ENCODE peak calls at places on chromosomes 13 and 19, in ten cellular contexts. One of them, this sample, is unnamed.

GRCh38 chr13:80572867-80573266 is 231.9 kb upstream of the SPRY2 start:
- DNase-seq in heart left ventricle: no peak
- DNase-seq in ascending aorta: no peak
- DNase-seq in suprapubic skin: no peak
- DNase-seq in upper lobe of right lung: no peak
- DNase-seq in AG10803: no peak
- DNase-seq in dorsolateral prefrontal cortex: no peak
- DNase-seq in CD4-positive, alpha-beta memory T cell: no peak
- DNase-seq in NT2/D1: no peak
- DNase-seq in esophagus squamous epithelium: no peak
- DNase-seq in this sample: no peak

GRCh38 chr19:57241181-57241580 is 749 bp downstream of the ZNF805 start:
- DNase-seq in NT2/D1: no peak
- DNase-seq in upper lobe of right lung: no peak
- DNase-seq in ascending aorta: no peak
- DNase-seq in heart left ventricle: no peak
- DNase-seq in suprapubic skin: no peak
- DNase-seq in dorsolateral prefrontal cortex: no peak
- DNase-seq in AG10803: peak
- DNase-seq in CD4-positive, alpha-beta memory T cell: no peak
- DNase-seq in esophagus squamous epithelium: no peak
- DNase-seq in this sample: no peak

GRCh38 chr13:49627831-49628652 is at the start of gene ARL11:
- DNase-seq in AG10803: no peak
- DNase-seq in dorsolateral prefrontal cortex: peak
- DNase-seq in CD4-positive, alpha-beta memory T cell: peak
- DNase-seq in heart left ventricle: peak
- DNase-seq in upper lobe of right lung: peak
- DNase-seq in NT2/D1: no peak
- DNase-seq in esophagus squamous epithelium: peak
- DNase-seq in ascending aorta: peak
- DNase-seq in suprapubic skin: no peak
- DNase-seq in this sample: no peak

GRCh38 chr19:3351702-3352447 is 14.5 kb upstream of the NFIC start:
- DNase-seq in ascending aorta: no peak
- DNase-seq in esophagus squamous epithelium: no peak
- DNase-seq in CD4-positive, alpha-beta memory T cell: no peak
- DNase-seq in AG10803: no peak
- DNase-seq in suprapubic skin: no peak
- DNase-seq in NT2/D1: no peak
- DNase-seq in dorsolateral prefrontal cortex: no peak
- DNase-seq in heart left ventricle: no peak
- DNase-seq in upper lobe of right lung: no peak
- DNase-seq in this sample: no peak

GRCh38 chr13:52195052-52195837 is 35.8 kb upstream of the NEK3 start:
- DNase-seq in ascending aorta: peak
- DNase-seq in upper lobe of right lung: peak
- DNase-seq in heart left ventricle: peak
- DNase-seq in suprapubic skin: peak
- DNase-seq in AG10803: peak
- DNase-seq in NT2/D1: no peak
- DNase-seq in CD4-positive, alpha-beta memory T cell: peak
- DNase-seq in dorsolateral prefrontal cortex: peak
- DNase-seq in esophagus squamous epithelium: peak
- DNase-seq in this sample: peak

GRCh38 chr19:13036366-13036976 is 41.2 kb downstream of the NFIX start:
- DNase-seq in CD4-positive, alpha-beta memory T cell: no peak
- DNase-seq in dorsolateral prefrontal cortex: no peak
- DNase-seq in upper lobe of right lung: peak
- DNase-seq in esophagus squamous epithelium: no peak
- DNase-seq in NT2/D1: no peak
- DNase-seq in suprapubic skin: no peak
- DNase-seq in ascending aorta: peak
- DNase-seq in heart left ventricle: peak
- DNase-seq in AG10803: peak
- DNase-seq in this sample: no peak

GRCh38 chr19:1020868-1021425 is at the start of gene TMEM259:
- DNase-seq in suprapubic skin: peak
- DNase-seq in CD4-positive, alpha-beta memory T cell: peak
- DNase-seq in NT2/D1: peak
- DNase-seq in heart left ventricle: peak
- DNase-seq in dorsolateral prefrontal cortex: peak
- DNase-seq in upper lobe of right lung: peak
- DNase-seq in esophagus squamous epithelium: peak
- DNase-seq in ascending aorta: peak
- DNase-seq in AG10803: peak
- DNase-seq in this sample: peak

GRCh38 chr19:45058622-45059159 is 17.6 kb downstream of the ZNF296 start:
- DNase-seq in NT2/D1: no peak
- DNase-seq in CD4-positive, alpha-beta memory T cell: no peak
- DNase-seq in dorsolateral prefrontal cortex: no peak
- DNase-seq in upper lobe of right lung: no peak
- DNase-seq in AG10803: no peak
- DNase-seq in suprapubic skin: no peak
- DNase-seq in esophagus squamous epithelium: no peak
- DNase-seq in ascending aorta: no peak
- DNase-seq in heart left ventricle: no peak
- DNase-seq in this sample: no peak

GRCh38 chr19:42419309-42419708 is 7.9 kb downstream of the LIPE start:
- DNase-seq in CD4-positive, alpha-beta memory T cell: no peak
- DNase-seq in NT2/D1: no peak
- DNase-seq in upper lobe of right lung: no peak
- DNase-seq in dorsolateral prefrontal cortex: no peak
- DNase-seq in suprapubic skin: no peak
- DNase-seq in heart left ventricle: peak
- DNase-seq in AG10803: no peak
- DNase-seq in ascending aorta: no peak
- DNase-seq in esophagus squamous epithelium: no peak
- DNase-seq in this sample: no peak

GRCh38 chr13:35512271-35512920 is 35.9 kb upstream of the MAB21L1 start:
- DNase-seq in AG10803: peak
- DNase-seq in esophagus squamous epithelium: no peak
- DNase-seq in ascending aorta: peak
- DNase-seq in suprapubic skin: no peak
- DNase-seq in CD4-positive, alpha-beta memory T cell: no peak
- DNase-seq in heart left ventricle: peak
- DNase-seq in dorsolateral prefrontal cortex: no peak
- DNase-seq in upper lobe of right lung: no peak
- DNase-seq in NT2/D1: no peak
- DNase-seq in this sample: no peak

GRCh38 chr13:30978981-30979956 is 46.8 kb downstream of the TEX26 start:
- DNase-seq in heart left ventricle: no peak
- DNase-seq in CD4-positive, alpha-beta memory T cell: peak
- DNase-seq in NT2/D1: peak
- DNase-seq in ascending aorta: no peak
- DNase-seq in upper lobe of right lung: peak
- DNase-seq in suprapubic skin: no peak
- DNase-seq in AG10803: no peak
- DNase-seq in dorsolateral prefrontal cortex: no peak
- DNase-seq in esophagus squamous epithelium: no peak
- DNase-seq in this sample: no peak

GRCh38 chr13:27728271-27728670 is 64.0 kb upstream of the GSX1 start:
- DNase-seq in heart left ventricle: no peak
- DNase-seq in esophagus squamous epithelium: no peak
- DNase-seq in ascending aorta: no peak
- DNase-seq in NT2/D1: no peak
- DNase-seq in upper lobe of right lung: no peak
- DNase-seq in dorsolateral prefrontal cortex: peak
- DNase-seq in AG10803: no peak
- DNase-seq in suprapubic skin: no peak
- DNase-seq in CD4-positive, alpha-beta memory T cell: no peak
- DNase-seq in this sample: no peak

GRCh38 chr13:99967884-99968520 is 3.6 kb downstream of the ZIC5 start:
- DNase-seq in dorsolateral prefrontal cortex: no peak
- DNase-seq in AG10803: no peak
- DNase-seq in heart left ventricle: no peak
- DNase-seq in esophagus squamous epithelium: no peak
- DNase-seq in suprapubic skin: no peak
- DNase-seq in upper lobe of right lung: no peak
- DNase-seq in ascending aorta: peak
- DNase-seq in CD4-positive, alpha-beta memory T cell: no peak
- DNase-seq in NT2/D1: no peak
- DNase-seq in this sample: no peak

GRCh38 chr19:33124207-33125098 is 7.5 kb upstream of the WDR88 start:
- DNase-seq in AG10803: no peak
- DNase-seq in suprapubic skin: no peak
- DNase-seq in heart left ventricle: no peak
- DNase-seq in dorsolateral prefrontal cortex: no peak
- DNase-seq in CD4-positive, alpha-beta memory T cell: no peak
- DNase-seq in upper lobe of right lung: no peak
- DNase-seq in esophagus squamous epithelium: no peak
- DNase-seq in ascending aorta: no peak
- DNase-seq in NT2/D1: no peak
- DNase-seq in this sample: no peak

DNA sequence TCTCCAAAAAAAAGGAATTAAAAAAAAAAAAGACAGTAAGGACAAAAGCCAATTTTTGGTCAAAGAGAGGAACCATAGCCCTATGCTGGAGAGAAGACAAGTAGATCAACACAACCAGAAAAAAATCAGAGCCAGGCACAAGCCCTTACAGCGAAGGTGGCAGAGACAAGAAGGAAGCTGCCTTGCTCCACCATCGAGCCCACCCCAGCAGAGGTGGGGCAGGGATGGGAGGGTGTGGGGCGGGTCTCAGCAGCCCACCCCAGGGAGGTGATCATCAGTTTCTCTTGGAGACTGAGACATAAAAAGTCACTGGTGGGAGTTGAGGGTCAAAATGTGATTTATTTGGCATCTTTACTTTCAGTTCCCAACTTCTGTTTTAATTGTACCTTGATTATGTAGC is 332.4 kb downstream of the FOXO1 start:
- DNase-seq in AG10803: no peak
- DNase-seq in ascending aorta: no peak
- DNase-seq in esophagus squamous epithelium: no peak
- DNase-seq in CD4-positive, alpha-beta memory T cell: no peak
- DNase-seq in heart left ventricle: no peak
- DNase-seq in suprapubic skin: no peak
- DNase-seq in dorsolateral prefrontal cortex: no peak
- DNase-seq in upper lobe of right lung: no peak
- DNase-seq in NT2/D1: no peak
- DNase-seq in this sample: no peak
- H3K4me3 ChIP-seq in AG10803: no peak
- H3K4me3 ChIP-seq in ascending aorta: no peak
- H3K4me3 ChIP-seq in esophagus squamous epithelium: no peak
- H3K4me3 ChIP-seq in CD4-positive, alpha-beta memory T cell: no peak
- H3K4me3 ChIP-seq in heart left ventricle: no peak
- H3K4me3 ChIP-seq in suprapubic skin: no peak
- H3K4me3 ChIP-seq in dorsolateral prefrontal cortex: no peak
- H3K4me3 ChIP-seq in upper lobe of right lung: no peak
- H3K4me3 ChIP-seq in NT2/D1: no peak
- H3K4me3 ChIP-seq in this sample: no peak

DNA sequence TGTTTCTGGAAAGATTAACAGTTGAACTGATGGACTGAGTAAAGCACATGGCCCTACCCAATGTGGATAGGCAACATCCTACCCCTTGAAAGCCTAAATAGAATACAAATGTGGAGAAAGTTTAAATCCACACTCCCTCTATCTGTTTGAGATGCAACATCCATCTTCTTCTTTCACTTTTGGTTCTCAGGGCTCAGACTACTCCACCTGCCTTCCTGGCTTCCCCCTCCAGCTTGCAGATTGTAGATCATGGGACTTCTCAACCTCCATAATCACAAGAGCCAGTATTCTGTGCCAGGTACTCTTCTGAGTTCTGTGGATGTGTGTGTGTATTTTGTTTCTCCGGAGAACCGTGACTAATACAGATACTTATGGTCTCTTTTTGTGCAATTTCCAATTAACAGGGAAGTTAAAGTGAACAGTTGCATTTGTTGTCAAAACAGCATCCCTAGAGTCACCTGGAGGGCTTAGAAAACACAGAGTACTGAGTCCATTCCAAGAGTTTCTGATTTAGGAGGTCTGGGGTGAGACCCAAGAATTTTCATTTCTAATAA is 590.3 kb upstream of the MIR17HG start:
- DNase-seq in dorsolateral prefrontal cortex: no peak
- DNase-seq in upper lobe of right lung: no peak
- DNase-seq in esophagus squamous epithelium: no peak
- DNase-seq in ascending aorta: no peak
- DNase-seq in AG10803: peak
- DNase-seq in NT2/D1: no peak
- DNase-seq in CD4-positive, alpha-beta memory T cell: no peak
- DNase-seq in heart left ventricle: no peak
- DNase-seq in suprapubic skin: no peak
- DNase-seq in this sample: no peak
- H3K4me3 ChIP-seq in dorsolateral prefrontal cortex: no peak
- H3K4me3 ChIP-seq in upper lobe of right lung: no peak
- H3K4me3 ChIP-seq in esophagus squamous epithelium: no peak
- H3K4me3 ChIP-seq in ascending aorta: no peak
- H3K4me3 ChIP-seq in AG10803: peak
- H3K4me3 ChIP-seq in NT2/D1: no peak
- H3K4me3 ChIP-seq in CD4-positive, alpha-beta memory T cell: no peak
- H3K4me3 ChIP-seq in heart left ventricle: no peak
- H3K4me3 ChIP-seq in suprapubic skin: no peak
- H3K4me3 ChIP-seq in this sample: no peak

DNA sequence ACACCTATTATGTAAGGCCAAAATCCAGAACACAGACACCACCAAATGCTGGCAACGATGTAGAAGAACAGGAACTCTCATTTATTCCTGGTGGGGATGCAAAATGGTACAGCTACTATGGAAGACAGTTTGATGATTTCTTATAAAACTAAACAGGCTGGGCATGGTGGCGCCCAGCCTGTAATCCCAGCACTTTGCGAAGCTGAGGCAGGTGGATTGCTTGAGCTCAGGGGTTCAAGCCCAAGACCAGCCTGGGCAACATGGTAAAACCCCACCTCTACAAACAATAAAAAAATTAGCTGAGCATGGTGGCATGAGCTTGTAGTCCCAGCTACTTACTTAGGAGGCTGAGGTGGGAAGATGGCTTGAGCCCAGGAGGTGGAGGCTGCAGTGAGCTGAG is 98.3 kb downstream of the TUBA3C start:
- DNase-seq in heart left ventricle: no peak
- DNase-seq in dorsolateral prefrontal cortex: no peak
- DNase-seq in upper lobe of right lung: no peak
- DNase-seq in ascending aorta: no peak
- DNase-seq in suprapubic skin: no peak
- DNase-seq in AG10803: no peak
- DNase-seq in CD4-positive, alpha-beta memory T cell: no peak
- DNase-seq in NT2/D1: no peak
- DNase-seq in esophagus squamous epithelium: no peak
- DNase-seq in this sample: no peak
- H3K4me3 ChIP-seq in heart left ventricle: no peak
- H3K4me3 ChIP-seq in dorsolateral prefrontal cortex: no peak
- H3K4me3 ChIP-seq in upper lobe of right lung: no peak
- H3K4me3 ChIP-seq in ascending aorta: no peak
- H3K4me3 ChIP-seq in suprapubic skin: no peak
- H3K4me3 ChIP-seq in AG10803: no peak
- H3K4me3 ChIP-seq in CD4-positive, alpha-beta memory T cell: no peak
- H3K4me3 ChIP-seq in NT2/D1: no peak
- H3K4me3 ChIP-seq in esophagus squamous epithelium: no peak
- H3K4me3 ChIP-seq in this sample: no peak

DNA sequence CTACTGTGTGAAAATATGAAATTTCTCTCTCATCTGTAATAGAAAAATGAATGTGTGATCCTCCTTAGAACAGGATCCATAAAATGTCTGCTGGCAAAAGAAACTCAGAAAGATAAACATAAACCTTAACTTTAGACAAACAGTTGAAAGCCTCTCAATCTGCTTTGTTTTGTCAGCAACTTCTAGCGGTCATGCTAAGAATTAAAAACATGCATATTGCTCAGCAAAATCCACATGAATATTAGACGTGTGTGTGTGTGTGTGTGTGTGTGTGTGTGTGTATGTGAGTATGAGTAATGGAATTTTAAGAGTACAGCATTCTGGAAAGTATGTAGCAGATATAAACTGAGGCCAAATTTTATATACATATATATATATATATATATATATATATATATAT is 1779.2 kb upstream of the MIR17HG start:
- DNase-seq in NT2/D1: no peak
- DNase-seq in ascending aorta: no peak
- DNase-seq in CD4-positive, alpha-beta memory T cell: no peak
- DNase-seq in esophagus squamous epithelium: no peak
- DNase-seq in AG10803: no peak
- DNase-seq in heart left ventricle: no peak
- DNase-seq in upper lobe of right lung: no peak
- DNase-seq in suprapubic skin: no peak
- DNase-seq in dorsolateral prefrontal cortex: no peak
- DNase-seq in this sample: no peak
- H3K4me3 ChIP-seq in NT2/D1: no peak
- H3K4me3 ChIP-seq in ascending aorta: no peak
- H3K4me3 ChIP-seq in CD4-positive, alpha-beta memory T cell: no peak
- H3K4me3 ChIP-seq in esophagus squamous epithelium: no peak
- H3K4me3 ChIP-seq in AG10803: no peak
- H3K4me3 ChIP-seq in heart left ventricle: no peak
- H3K4me3 ChIP-seq in upper lobe of right lung: no peak
- H3K4me3 ChIP-seq in suprapubic skin: no peak
- H3K4me3 ChIP-seq in dorsolateral prefrontal cortex: no peak
- H3K4me3 ChIP-seq in this sample: no peak